ENCODE peak calls at places on chromosomes 6 and 20, in nine cellular contexts. V is GM12865; A is BJ; U is upper lobe of right lung; E is CD4-positive, alpha-beta T cell; J is fibroblast of lung; I is dorsolateral prefrontal cortex; O is AG09319; Z is HFFc6. Q is an unnamed sample.

GRCh38 chr6:132257561-132257960 is 143.7 kb downstream of the MOXD1 start:
- DNase-seq in O (no peak), I (no peak), U (no peak), E (no peak), A (no peak), J (no peak), V (no peak), Z (no peak), Q (no peak)

GRCh38 chr20:23147964-23148720 is 62.0 kb upstream of the CD93 start:
- DNase-seq in I (no peak), E (no peak), A (peak; percentile 24), V (peak; percentile 84), U (peak; percentile 71), O (peak; percentile 44), J (peak; percentile 89), Z (peak; percentile 71), Q (no peak)

GRCh38 chr6:47207261-47207660 is 102.4 kb downstream of the TNFRSF21 start:
- DNase-seq in A (no peak), V (no peak), Z (no peak), E (no peak), I (no peak), O (no peak), J (no peak), U (no peak), Q (no peak)

GRCh38 chr20:4069741-4070140 is 54.4 kb upstream of the RNF24 start:
- DNase-seq in J (peak; percentile 78), U (no peak), Z (peak; percentile 58), V (no peak), I (no peak), E (no peak), A (no peak), O (no peak), Q (no peak)

GRCh38 chr6:7505196-7505699 is 36.2 kb upstream of the DSP start:
- DNase-seq in O (peak; percentile 36), Z (peak; percentile 79), A (peak; percentile 18), J (peak; percentile 12), V (no peak), E (no peak), U (no peak), I (peak; percentile 52), Q (no peak)

GRCh38 chr6:35737413-35738211 is 780 bp downstream of the ARMC12 start:
- DNase-seq in V (peak; percentile 85), Z (peak; percentile 83), A (no peak), I (no peak), O (peak; percentile 66), U (no peak), J (peak; percentile 94), E (no peak), Q (peak; percentile 76)

GRCh38 chr6:52995913-52996685 is 1.0 kb upstream of the GSTA4 start:
- DNase-seq in V (peak; percentile 84), J (peak; percentile 90), U (no peak), E (peak; percentile 27), A (no peak), I (no peak), Z (peak; percentile 10), O (no peak), Q (no peak)

GRCh38 chr20:1860446-1860845 is 34.8 kb upstream of the SIRPA start:
- DNase-seq in E (no peak), V (no peak), O (no peak), Z (peak; percentile 51), U (no peak), I (no peak), A (no peak), J (peak; percentile 18), Q (no peak)

GRCh38 chr6:55260181-55260580 is 67.1 kb upstream of the GFRAL start:
- DNase-seq in V (no peak), I (no peak), A (no peak), Z (no peak), U (no peak), E (no peak), O (no peak), J (no peak), Q (no peak)

GRCh38 chr20:31860431-31861345 is 9.6 kb downstream of the DUSP15 start:
- DNase-seq in V (no peak), O (no peak), A (no peak), J (no peak), I (no peak), Z (no peak), E (no peak), U (no peak), Q (peak; percentile 38)

GRCh38 chr20:62208805-62209755 is 11.0 kb downstream of the HRH3 start:
- DNase-seq in I (no peak), U (no peak), Z (no peak), O (no peak), J (no peak), A (no peak), E (no peak), V (no peak), Q (no peak)

GRCh38 chr6:170378502-170378901 is 71.9 kb downstream of the FAM120B start:
- DNase-seq in J (no peak), E (no peak), U (no peak), A (no peak), Z (no peak), I (no peak), V (no peak), O (no peak), Q (no peak)

GRCh38 chr6:159633196-159633595 is 59.8 kb downstream of the SOD2 start:
- DNase-seq in U (no peak), Z (peak; percentile 13), A (no peak), I (no peak), O (no peak), J (peak; percentile 29), V (peak; percentile 25), E (no peak), Q (no peak)

GRCh38 chr6:10904015-10904414 is 17.2 kb downstream of the SYCP2L start:
- DNase-seq in O (no peak), A (no peak), U (no peak), E (no peak), J (no peak), V (no peak), Z (no peak), I (no peak), Q (no peak)

GRCh38 chr6:82013561-82014275 is 233.8 kb downstream of the IBTK start:
- DNase-seq in J (peak; percentile 83), Z (peak; percentile 81), E (no peak), V (no peak), U (no peak), A (no peak), O (no peak), I (no peak), Q (no peak)

GRCh38 chr6:149268146-149268545 is 49.4 kb upstream of the TAB2 start:
- DNase-seq in Z (no peak), O (no peak), U (no peak), V (no peak), E (no peak), A (no peak), I (no peak), J (no peak), Q (no peak)

GRCh38 chr6:7669742-7670141 is 56.2 kb upstream of the BMP6 start:
- DNase-seq in J (no peak), O (no peak), U (no peak), Z (no peak), V (no peak), E (no peak), I (no peak), A (no peak), Q (no peak)

DNA sequence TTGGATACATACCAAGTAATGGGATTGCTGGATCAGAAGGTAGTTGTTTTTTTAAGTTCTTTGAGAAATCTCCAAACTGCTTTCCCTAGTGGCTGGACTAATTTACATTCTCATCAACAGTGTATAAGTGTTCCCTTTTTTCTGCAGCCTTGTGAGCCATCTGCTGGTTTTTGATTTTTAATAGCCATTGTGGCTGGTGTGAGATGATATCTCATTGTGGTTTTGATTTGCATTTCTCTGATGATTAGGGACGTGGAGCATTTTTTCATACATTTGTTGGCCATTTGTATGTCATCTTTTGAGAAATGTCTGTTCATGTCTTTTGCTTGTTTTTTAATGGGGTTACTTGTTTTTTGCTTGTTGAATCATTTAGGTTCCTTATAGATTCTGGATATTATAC is 34.8 kb downstream of the TOP1 start:
- DNase-seq in Z (no peak), V (no peak), J (no peak), I (no peak), O (no peak), U (no peak), A (no peak), E (no peak), Q (no peak)
- TF ChIP-seq CTCF in Z (no peak), V (no peak), J (no peak), I (no peak), O (no peak), U (no peak), A (no peak), E (no peak), Q (no peak)

DNA sequence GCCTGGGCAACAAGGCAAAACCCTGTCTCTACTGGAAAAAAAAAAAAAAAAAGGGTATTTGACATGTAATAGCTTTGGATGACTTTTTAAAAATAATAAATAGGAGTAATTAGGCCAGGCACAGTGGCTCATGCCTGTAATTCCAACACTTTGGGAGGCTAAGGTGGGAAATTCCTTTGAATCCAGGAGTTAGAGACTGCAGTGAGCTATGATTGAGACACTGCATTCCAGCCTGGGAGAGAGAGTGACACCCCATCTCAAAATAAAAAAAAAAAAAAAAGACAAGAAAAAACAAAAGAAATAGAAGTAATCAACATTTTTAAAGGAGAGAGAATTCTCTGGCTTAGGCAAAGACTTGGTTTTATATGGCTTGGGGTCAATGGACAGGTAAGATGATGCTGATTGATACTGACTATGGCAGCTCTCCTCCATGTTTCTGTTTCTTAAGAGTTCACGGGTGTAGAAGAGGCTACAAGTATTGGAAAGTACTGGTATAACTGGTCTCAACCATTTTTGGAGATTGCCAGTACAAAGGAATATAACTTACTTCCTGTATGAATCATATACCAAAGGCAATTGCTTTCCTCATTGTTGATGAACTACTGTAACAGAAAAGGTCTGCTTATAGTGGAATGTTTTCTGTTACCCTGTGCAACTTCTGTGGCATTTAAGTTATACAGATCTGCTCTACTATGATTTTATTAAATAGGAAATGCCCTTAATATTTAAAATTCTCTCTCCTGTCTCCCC is 10.1 kb downstream of the MAP3K5 start:
- DNase-seq in A (no peak), Z (peak; percentile 60), E (no peak), O (no peak), I (no peak), J (peak; percentile 57), V (no peak), U (no peak), Q (no peak)
- TF ChIP-seq CTCF in A (no peak), Z (no peak), E (no peak), O (no peak), I (no peak), J (no peak), V (no peak), U (no peak), Q (no peak)

GRCh38 chr6:156779206-156780116 is 2.3 kb downstream of the ARID1B start:
- DNase-seq in J (no peak), Z (no peak), E (peak; percentile 20), I (peak; percentile 62), U (peak; percentile 83), A (no peak), V (peak; percentile 65), O (no peak), Q (no peak)
- TF ChIP-seq CTCF in J (no peak), Z (no peak), E (no peak), I (no peak), U (no peak), A (no peak), V (no peak), O (no peak), Q (no peak)

DNA sequence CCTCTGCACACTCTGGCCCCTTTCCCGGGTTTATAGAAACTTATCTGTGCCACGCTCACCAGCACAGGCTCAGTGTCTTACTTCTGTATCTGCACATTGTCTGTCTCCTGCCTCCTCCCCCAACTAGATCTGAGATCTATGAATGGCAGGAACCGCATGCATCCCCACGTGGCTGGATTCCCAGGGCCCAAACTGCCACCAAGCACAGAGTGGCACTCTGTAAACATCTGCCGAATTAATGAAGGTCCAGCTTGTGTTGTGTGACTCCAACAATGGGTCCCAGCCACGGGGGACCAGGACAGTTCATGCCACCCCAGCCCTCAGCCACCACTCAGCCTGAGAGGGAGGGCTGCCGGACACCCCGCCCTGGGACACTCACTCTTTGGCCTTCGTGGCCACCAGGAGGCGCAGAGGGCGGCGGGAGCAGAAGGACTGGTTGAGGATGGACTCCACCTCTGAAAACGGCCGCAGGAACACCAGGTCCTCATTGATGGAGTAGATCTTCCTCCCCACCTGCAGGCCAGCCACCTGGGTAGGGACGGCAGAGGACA is 171.1 kb downstream of the PREX1 start:
- DNase-seq in O (no peak), E (no peak), U (no peak), A (no peak), J (no peak), I (peak; percentile 92), Z (no peak), V (no peak), Q (no peak)
- TF ChIP-seq CTCF in O (peak; percentile 10), E (no peak), U (no peak), A (peak; percentile 23), J (no peak), I (peak; percentile 44), Z (peak; percentile 69), V (peak; percentile 3), Q (no peak)